ENCODE peak calls at places on chromosome 20, in four cellular contexts. N, C, P and Y are unnamed samples.

GRCh38 chr20:62950741-62951140 is 1.8 kb upstream of the SLC17A9 start:
- DNase-seq in N (no peak), P (no peak), C (peak), Y (no peak)

GRCh38 chr20:11207749-11208502 is 534.1 kb upstream of the JAG1 start:
- DNase-seq in C (no peak), N (peak), P (peak), Y (no peak)

GRCh38 chr20:38286586-38287502 is 17.1 kb upstream of the BPI start:
- DNase-seq in P (no peak), N (no peak), C (no peak), Y (no peak)

GRCh38 chr20:20465259-20465658 is 97.4 kb downstream of the INSM1 start:
- DNase-seq in P (no peak), N (peak), C (no peak), Y (no peak)

GRCh38 chr20:38290829-38291581 is 13.0 kb upstream of the BPI start:
- DNase-seq in N (peak), P (peak), C (no peak), Y (peak)

GRCh38 chr20:45835230-45836224 is 1.9 kb downstream of the SNX21 start:
- DNase-seq in P (peak), N (peak), C (peak), Y (no peak)

GRCh38 chr20:53918010-53918311 is 152.4 kb downstream of the BCAS1 start:
- DNase-seq in N (no peak), C (no peak), P (no peak), Y (no peak)

GRCh38 chr20:37189617-37190016 is 10.3 kb upstream of the MROH8 start:
- DNase-seq in C (no peak), P (no peak), N (no peak), Y (no peak)

GRCh38 chr20:7085448-7085847 is 318.0 kb downstream of the BMP2 start:
- DNase-seq in C (no peak), P (no peak), N (no peak), Y (no peak)

GRCh38 chr20:62985089-62985778 is 21.5 kb downstream of the BHLHE23 start:
- DNase-seq in P (no peak), C (no peak), N (no peak), Y (no peak)

GRCh38 chr20:46324960-46325703 is 16.8 kb upstream of the CDH22 start:
- DNase-seq in C (no peak), N (peak), P (peak), Y (peak)

GRCh38 chr20:43352996-43353395 is 104.7 kb upstream of the SRSF6 start:
- DNase-seq in P (no peak), N (no peak), C (no peak), Y (no peak)

GRCh38 chr20:2206957-2207769 is 88.6 kb upstream of the TGM3 start:
- DNase-seq in C (peak), N (peak), P (peak), Y (peak)

GRCh38 chr20:4064118-4064962 is 49.0 kb upstream of the RNF24 start:
- DNase-seq in C (peak), P (peak), N (peak), Y (no peak)

GRCh38 chr20:63032861-63033634 is 26.3 kb upstream of the BHLHE23 start:
- DNase-seq in P (no peak), N (no peak), C (peak), Y (no peak)

GRCh38 chr20:17716331-17716730 is 16.6 kb downstream of the BANF2 start:
- DNase-seq in C (no peak), N (no peak), P (no peak), Y (no peak)

GRCh38 chr20:63819224-63819917 is 11.7 kb downstream of the ZBTB46 start:
- DNase-seq in C (no peak), P (peak), N (peak), Y (no peak)

GRCh38 chr20:48189177-48189576 is 403.9 kb upstream of the SULF2 start:
- DNase-seq in C (no peak), P (no peak), N (peak), Y (no peak)

GRCh38 chr20:51513545-51513944 is 29.0 kb downstream of the NFATC2 start:
- DNase-seq in C (no peak), N (no peak), P (no peak), Y (no peak)

GRCh38 chr20:47253860-47254259 is 102.6 kb downstream of the ZMYND8 start:
- DNase-seq in C (no peak), P (peak), N (no peak), Y (no peak)

GRCh38 chr20:3209023-3209945 is at the start of gene ITPA:
- DNase-seq in P (peak), C (peak), N (peak), Y (no peak)

DNA sequence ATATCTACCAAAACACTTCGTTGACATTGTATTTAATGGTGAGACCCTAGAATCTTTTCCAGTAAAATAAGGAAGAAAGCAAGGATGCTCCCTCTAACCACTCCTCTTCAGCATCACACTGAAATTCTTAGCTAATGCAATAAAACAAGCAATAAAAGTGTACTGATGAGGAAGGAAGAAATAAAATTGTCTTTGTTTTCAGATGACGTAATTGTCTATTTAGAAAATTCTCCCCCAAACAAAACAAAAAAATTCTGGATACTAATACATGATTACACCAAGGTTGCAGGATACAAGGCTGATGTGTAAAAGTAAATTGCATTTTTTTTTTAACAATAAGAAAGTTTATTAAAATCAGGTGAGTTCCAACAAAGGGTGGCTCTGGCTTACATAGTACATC is 205.0 kb upstream of the SSTR4 start:
- DNase-seq in P (no peak), N (no peak), C (no peak), Y (no peak)
- H3K9ac ChIP-seq in P (no peak), N (no peak), C (no peak), Y (no peak)

DNA sequence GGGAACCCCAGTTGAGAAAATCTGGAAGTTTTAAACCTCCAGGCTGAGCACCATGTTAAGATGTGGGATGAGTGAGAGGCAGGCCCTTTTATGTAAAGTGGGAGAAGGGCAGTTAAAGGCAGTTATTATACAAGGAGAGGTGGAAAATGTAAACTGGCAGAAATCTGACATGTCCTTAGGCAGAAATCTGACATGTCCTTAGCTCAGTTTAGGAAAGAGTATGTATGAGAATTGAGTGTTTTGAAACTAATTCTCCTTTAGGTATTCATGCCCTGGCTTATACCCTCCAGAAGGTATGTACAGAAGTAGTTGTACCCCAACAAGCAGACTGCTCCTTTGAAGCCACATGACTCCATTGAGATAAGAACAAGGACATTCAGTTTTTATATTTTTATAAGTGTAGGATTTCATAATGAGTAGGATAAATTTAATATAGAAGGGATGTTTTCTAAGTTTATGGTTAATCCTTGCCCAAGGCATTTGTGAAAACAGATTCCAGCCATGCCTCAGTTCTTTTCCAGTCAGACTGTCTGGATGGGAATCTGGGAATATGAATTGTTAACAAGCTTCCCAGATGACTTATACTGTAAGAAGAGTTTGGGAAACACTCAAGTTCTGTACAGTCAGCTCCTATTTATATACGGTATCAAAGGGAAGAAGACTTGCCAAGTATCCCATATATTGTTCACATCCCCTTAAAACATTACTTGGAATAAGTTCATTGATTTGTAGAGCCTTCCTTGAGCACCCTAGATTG is 87.7 kb downstream of the SCAND1 start:
- DNase-seq in N (no peak), P (peak), C (no peak), Y (no peak)
- H3K9ac ChIP-seq in N (no peak), P (no peak), C (no peak), Y (no peak)

DNA sequence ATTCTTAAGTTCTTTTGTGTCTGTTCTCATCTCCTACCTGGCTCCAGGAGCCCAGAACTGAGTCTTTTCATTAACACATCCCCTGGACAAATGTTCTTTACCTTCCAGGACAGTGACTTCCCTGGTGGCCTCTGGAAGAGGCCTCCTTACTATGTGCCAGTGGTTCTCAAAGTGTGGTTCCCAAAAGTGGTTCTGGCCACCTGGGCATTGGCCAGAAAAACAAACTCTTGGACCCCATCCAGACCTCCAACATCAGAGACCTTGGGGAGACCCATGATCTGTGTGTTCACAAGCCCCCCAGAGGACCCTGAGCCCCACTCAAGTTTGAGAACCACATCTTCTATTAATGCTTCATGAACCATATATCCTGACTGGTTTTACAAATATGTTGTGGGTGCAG is 7.2 kb upstream of the VSX1 start:
- DNase-seq in C (no peak), N (no peak), P (no peak), Y (no peak)
- H3K9ac ChIP-seq in C (no peak), N (no peak), P (no peak), Y (no peak)

GRCh38 chr20:44601801-44602204 is 19.4 kb downstream of the PKIG start:
- DNase-seq in P (peak), C (peak), N (no peak), Y (no peak)

GRCh38 chr20:44598413-44599290 is 16.3 kb downstream of the PKIG start:
- DNase-seq in N (peak), C (no peak), P (no peak), Y (no peak)

GRCh38 chr20:44600301-44600700 is 17.9 kb downstream of the PKIG start:
- DNase-seq in P (no peak), N (no peak), C (no peak), Y (no peak)

GRCh38 chr20:44599715-44600114 is 17.3 kb downstream of the PKIG start:
- DNase-seq in P (no peak), N (no peak), C (no peak), Y (no peak)

GRCh38 chr20:44600758-44601562 is 18.6 kb downstream of the PKIG start:
- DNase-seq in N (no peak), C (no peak), P (peak), Y (no peak)
- H3K9ac ChIP-seq in N (no peak), C (no peak), P (no peak), Y (no peak)

GRCh38 chr20:10090588-10091166 is 55.9 kb downstream of the ANKEF1 start:
- DNase-seq in P (peak), N (peak), C (no peak), Y (no peak)

GRCh38 chr20:10094566-10095173 is 59.9 kb downstream of the ANKEF1 start:
- DNase-seq in C (no peak), N (no peak), P (no peak), Y (no peak)

GRCh38 chr20:10096790-10097189 is 62.0 kb downstream of the ANKEF1 start:
- DNase-seq in N (no peak), C (no peak), P (no peak), Y (no peak)

GRCh38 chr20:10089871-10090587 is 55.2 kb downstream of the ANKEF1 start:
- DNase-seq in C (no peak), N (no peak), P (no peak), Y (no peak)

DNA sequence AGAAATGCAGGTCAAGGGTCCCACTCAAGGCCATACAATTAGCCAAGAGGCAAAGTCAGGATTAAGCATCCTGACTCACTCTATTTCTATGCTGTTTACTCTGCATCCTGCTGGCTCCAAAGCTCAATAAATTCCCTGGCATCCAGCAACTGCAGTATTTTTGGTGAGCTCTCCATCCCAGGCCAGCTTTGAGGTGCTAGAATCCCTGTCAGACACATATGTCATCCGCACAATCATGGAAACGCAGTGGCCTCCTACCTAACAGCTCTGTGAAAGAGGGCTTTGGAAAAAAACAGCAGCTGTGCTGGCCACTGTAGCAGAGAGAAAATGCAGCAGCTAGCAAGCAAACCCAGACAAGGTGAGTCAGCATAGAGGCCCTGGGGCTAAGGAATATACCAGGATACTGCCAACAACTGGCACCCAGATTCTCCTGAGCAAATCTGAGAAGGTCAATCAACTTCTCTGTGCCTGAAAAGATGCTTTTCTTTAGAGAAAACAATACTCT is 58.4 kb downstream of the ANKEF1 start:
- DNase-seq in N (peak), P (peak), C (no peak), Y (no peak)
- H3K9ac ChIP-seq in N (no peak), P (no peak), C (no peak), Y (no peak)

DNA sequence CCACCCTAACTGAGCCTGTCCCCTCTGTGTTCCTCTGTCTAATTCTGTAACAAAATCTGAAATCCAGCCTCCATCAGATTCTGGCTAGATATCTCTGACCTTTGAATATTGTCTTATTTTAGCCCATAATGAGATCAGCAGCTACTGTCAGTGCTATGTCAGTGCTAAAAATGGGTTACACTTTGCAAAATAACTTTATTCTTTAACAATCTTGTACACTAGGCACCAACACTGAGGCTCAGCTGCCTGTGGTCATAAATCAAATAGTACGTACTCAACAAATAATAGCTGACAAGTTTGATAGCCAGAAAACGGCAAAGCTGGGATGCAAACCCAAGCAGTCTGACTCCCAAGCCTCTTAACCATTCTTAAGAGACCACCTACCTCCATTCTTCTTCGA is 22.1 kb downstream of the TTPAL start:
- DNase-seq in P (no peak), N (no peak), C (no peak), Y (no peak)
- H3K9ac ChIP-seq in P (no peak), N (peak), C (no peak), Y (no peak)

GRCh38 chr20:25744261-25744660 is 47.6 kb upstream of the ZNF337 start:
- DNase-seq in N (no peak), P (no peak), C (no peak), Y (no peak)
- H3K9ac ChIP-seq in N (no peak), P (no peak), C (no peak), Y (no peak)

DNA sequence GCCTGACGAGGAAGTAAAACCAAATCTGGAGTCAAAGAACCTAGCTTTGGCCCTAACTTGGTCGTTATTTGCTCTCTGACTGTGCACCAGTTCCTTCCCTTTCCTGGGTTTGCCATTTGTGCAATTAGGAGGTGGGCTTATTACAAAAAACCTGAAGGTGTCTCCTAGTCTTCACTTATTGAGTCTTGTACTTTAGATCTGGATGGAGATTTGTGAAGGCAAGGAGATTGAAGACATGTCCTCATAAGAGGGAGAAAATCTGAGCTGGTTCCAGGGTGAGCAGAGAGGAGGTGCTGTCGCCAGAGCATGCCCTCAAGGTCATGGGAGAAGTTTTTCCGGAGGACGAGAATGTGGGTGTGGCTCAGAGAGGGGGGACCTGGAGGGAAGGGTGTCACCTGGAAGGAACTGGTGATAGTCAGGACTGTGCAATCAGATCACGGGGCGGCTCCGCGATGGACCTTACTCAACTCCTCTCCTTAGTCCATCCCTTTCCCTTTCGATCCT is 703 bp upstream of the ACSS2 start:
- DNase-seq in P (no peak), C (no peak), N (no peak), Y (no peak)
- H3K9ac ChIP-seq in P (peak), C (peak), N (peak), Y (no peak)